ENCODE peak calls at places on chromosome 16, in seven cellular contexts. J, H, X, Q, O, E and R are unnamed samples.

GRCh38 chr16:2001456-2002355 is 7.9 kb downstream of the ZNF598 start:
- DNase-seq in J (no peak), H (no peak), X (no peak), Q (no peak), O (no peak), E (no peak), R (no peak)

GRCh38 chr16:22240023-22240697 is 34.1 kb downstream of the EEF2K start:
- DNase-seq in J (no peak), H (no peak), X (no peak), Q (no peak), O (no peak), E (no peak), R (no peak)

GRCh38 chr16:11386791-11387546 is 41.7 kb downstream of the RMI2 start:
- DNase-seq in J (no peak), H (no peak), X (no peak), Q (no peak), O (no peak), E (no peak), R (no peak)

GRCh38 chr16:85555549-85556455 is 57.3 kb upstream of the GSE1 start:
- DNase-seq in J (no peak), H (peak; percentile 18), X (peak; percentile 86), Q (peak; percentile 62), O (no peak), E (no peak), R (peak; percentile 86)

GRCh38 chr16:13453325-13453724 is 466.6 kb upstream of the ERCC4 start:
- DNase-seq in J (peak; percentile 38), H (no peak), X (peak; percentile 14), Q (peak; percentile 92), O (no peak), E (no peak), R (peak; percentile 4)

GRCh38 chr16:12239953-12240485 is 263.5 kb downstream of the SNX29 start:
- DNase-seq in J (no peak), H (no peak), X (no peak), Q (no peak), O (no peak), E (no peak), R (no peak)

GRCh38 chr16:1308036-1308976 is 1.1 kb upstream of the UBE2I start:
- DNase-seq in J (no peak), H (no peak), X (no peak), Q (no peak), O (no peak), E (no peak), R (no peak)

GRCh38 chr16:67030221-67030962 is 1.4 kb downstream of the CBFB start:
- DNase-seq in J (no peak), H (no peak), X (peak; percentile 31), Q (no peak), O (no peak), E (no peak), R (no peak)

GRCh38 chr16:70743791-70744190 is 57.2 kb downstream of the VAC14 start:
- DNase-seq in J (no peak), H (no peak), X (no peak), Q (no peak), O (no peak), E (no peak), R (no peak)

GRCh38 chr16:67235816-67236547 is 9.1 kb downstream of the TMEM208 start:
- DNase-seq in J (no peak), H (no peak), X (no peak), Q (no peak), O (no peak), E (no peak), R (no peak)

GRCh38 chr16:70662991-70663523 is 16.7 kb downstream of the IL34 start:
- DNase-seq in J (no peak), H (no peak), X (no peak), Q (no peak), O (no peak), E (no peak), R (no peak)

GRCh38 chr16:856811-857210 is 56.3 kb upstream of the GNG13 start:
- DNase-seq in J (no peak), H (no peak), X (no peak), Q (no peak), O (no peak), E (no peak), R (no peak)

GRCh38 chr16:23009075-23009474 is 140.2 kb downstream of the USP31 start:
- DNase-seq in J (no peak), H (no peak), X (no peak), Q (no peak), O (no peak), E (no peak), R (no peak)

GRCh38 chr16:24203675-24204074 is 52.5 kb upstream of the CACNG3 start:
- DNase-seq in J (no peak), H (no peak), X (no peak), Q (no peak), O (no peak), E (no peak), R (no peak)

GRCh38 chr16:66620419-66620775 is 15.9 kb downstream of the CMTM3 start:
- DNase-seq in J (no peak), H (no peak), X (peak; percentile 41), Q (no peak), O (no peak), E (no peak), R (no peak)

GRCh38 chr16:30903002-30903401 is 6.6 kb downstream of the CTF1 start:
- DNase-seq in J (no peak), H (no peak), X (no peak), Q (no peak), O (no peak), E (no peak), R (no peak)

GRCh38 chr16:4666537-4667202 is 26.7 kb upstream of the NUDT16L1 start:
- DNase-seq in J (no peak), H (no peak), X (no peak), Q (no peak), O (no peak), E (no peak), R (no peak)

GRCh38 chr16:66950971-66951790 is 9.9 kb upstream of the CES3 start:
- DNase-seq in J (no peak), H (no peak), X (peak; percentile 73), Q (no peak), O (no peak), E (no peak), R (no peak)

GRCh38 chr16:79714440-79714839 is 113.9 kb upstream of the MAF start:
- DNase-seq in J (no peak), H (no peak), X (no peak), Q (no peak), O (no peak), E (no peak), R (no peak)

GRCh38 chr16:89052824-89053724 is 40.6 kb upstream of the ACSF3 start:
- DNase-seq in J (no peak), H (no peak), X (peak; percentile 91), Q (peak; percentile 75), O (no peak), E (no peak), R (peak; percentile 17)

GRCh38 chr16:67264277-67264676 is 15.1 kb upstream of the PLEKHG4 start:
- DNase-seq in J (no peak), H (no peak), X (peak; percentile 16), Q (no peak), O (no peak), E (no peak), R (no peak)

GRCh38 chr16:88940196-88941050 is 36.6 kb downstream of the CBFA2T3 start:
- DNase-seq in J (no peak), H (no peak), X (peak; percentile 94), Q (no peak), O (no peak), E (no peak), R (peak; percentile 84)

GRCh38 chr16:53071748-53072301 is 17.0 kb downstream of the CHD9 start:
- DNase-seq in J (no peak), H (no peak), X (peak; percentile 82), Q (peak; percentile 93), O (no peak), E (no peak), R (peak; percentile 40)